ENCODE peak calls at places on chromosomes 5 and 9, in ten cellular contexts. One of them, this sample, is unnamed.

GRCh38 chr9:120740135-120740534 is 25.9 kb upstream of the MEGF9 start:
- DNase-seq in Right ventricle myocardium superior: no peak
- DNase-seq in mammary epithelial cell: no peak
- DNase-seq in pancreas: no peak
- DNase-seq in NCI-H460: no peak
- DNase-seq in Ammon's horn: no peak
- DNase-seq in NCI-H82: no peak
- DNase-seq in esophagus squamous epithelium: no peak
- DNase-seq in M059J: no peak
- DNase-seq in NCI-H1092: no peak
- DNase-seq in this sample: peak; percentile 18

GRCh38 chr5:124706729-124707361 is 39.6 kb downstream of the ZNF608 start:
- DNase-seq in NCI-H460: no peak
- DNase-seq in M059J: no peak
- DNase-seq in esophagus squamous epithelium: no peak
- DNase-seq in Right ventricle myocardium superior: peak; percentile 47
- DNase-seq in mammary epithelial cell: no peak
- DNase-seq in pancreas: peak; percentile 81
- DNase-seq in Ammon's horn: no peak
- DNase-seq in NCI-H1092: peak; percentile 39
- DNase-seq in NCI-H82: peak; percentile 82
- DNase-seq in this sample: peak; percentile 53

GRCh38 chr5:17004441-17005086 is 68.5 kb upstream of the MYO10 start:
- DNase-seq in esophagus squamous epithelium: no peak
- DNase-seq in NCI-H460: no peak
- DNase-seq in Right ventricle myocardium superior: no peak
- DNase-seq in mammary epithelial cell: no peak
- DNase-seq in NCI-H82: no peak
- DNase-seq in NCI-H1092: no peak
- DNase-seq in M059J: no peak
- DNase-seq in pancreas: no peak
- DNase-seq in Ammon's horn: no peak
- DNase-seq in this sample: peak; percentile 20

GRCh38 chr5:136031713-136032112 is 2.9 kb downstream of the TGFBI start:
- DNase-seq in Ammon's horn: no peak
- DNase-seq in pancreas: no peak
- DNase-seq in M059J: peak; percentile 29
- DNase-seq in NCI-H82: no peak
- DNase-seq in NCI-H1092: no peak
- DNase-seq in esophagus squamous epithelium: no peak
- DNase-seq in mammary epithelial cell: no peak
- DNase-seq in Right ventricle myocardium superior: no peak
- DNase-seq in NCI-H460: no peak
- DNase-seq in this sample: peak; percentile 63

GRCh38 chr5:126656397-126657007 is 55.8 kb downstream of the PHAX start:
- DNase-seq in esophagus squamous epithelium: no peak
- DNase-seq in Right ventricle myocardium superior: no peak
- DNase-seq in Ammon's horn: peak; percentile 76
- DNase-seq in NCI-H1092: no peak
- DNase-seq in pancreas: no peak
- DNase-seq in NCI-H82: peak; percentile 47
- DNase-seq in M059J: peak; percentile 45
- DNase-seq in mammary epithelial cell: no peak
- DNase-seq in NCI-H460: peak; percentile 44
- DNase-seq in this sample: peak; percentile 14

GRCh38 chr9:126613656-126614055 is at the start of gene LMX1B:
- DNase-seq in NCI-H1092: no peak
- DNase-seq in Ammon's horn: no peak
- DNase-seq in mammary epithelial cell: peak; percentile 72
- DNase-seq in M059J: no peak
- DNase-seq in Right ventricle myocardium superior: peak; percentile 79
- DNase-seq in NCI-H82: peak; percentile 30
- DNase-seq in pancreas: no peak
- DNase-seq in NCI-H460: peak; percentile 57
- DNase-seq in esophagus squamous epithelium: no peak
- DNase-seq in this sample: peak; percentile 10

GRCh38 chr5:105952875-105953274 is 1717.9 kb downstream of the EFNA5 start:
- DNase-seq in NCI-H460: no peak
- DNase-seq in esophagus squamous epithelium: no peak
- DNase-seq in mammary epithelial cell: no peak
- DNase-seq in Right ventricle myocardium superior: no peak
- DNase-seq in pancreas: no peak
- DNase-seq in NCI-H82: peak; percentile 32
- DNase-seq in M059J: no peak
- DNase-seq in Ammon's horn: peak; percentile 5
- DNase-seq in NCI-H1092: peak; percentile 91
- DNase-seq in this sample: no peak

GRCh38 chr9:100352201-100352726 is 478 bp downstream of the TEX10 start:
- DNase-seq in Right ventricle myocardium superior: peak; percentile 50
- DNase-seq in NCI-H460: peak; percentile 8
- DNase-seq in NCI-H1092: no peak
- DNase-seq in pancreas: peak; percentile 3
- DNase-seq in esophagus squamous epithelium: no peak
- DNase-seq in NCI-H82: peak; percentile 39
- DNase-seq in mammary epithelial cell: peak; percentile 41
- DNase-seq in Ammon's horn: peak; percentile 18
- DNase-seq in M059J: peak; percentile 42
- DNase-seq in this sample: peak; percentile 6

GRCh38 chr5:100852988-100853449 is 50.1 kb downstream of the ST8SIA4 start:
- DNase-seq in Right ventricle myocardium superior: no peak
- DNase-seq in M059J: no peak
- DNase-seq in Ammon's horn: no peak
- DNase-seq in NCI-H460: no peak
- DNase-seq in NCI-H82: no peak
- DNase-seq in esophagus squamous epithelium: no peak
- DNase-seq in NCI-H1092: no peak
- DNase-seq in mammary epithelial cell: no peak
- DNase-seq in pancreas: no peak
- DNase-seq in this sample: no peak

GRCh38 chr5:41083306-41083705 is 12.2 kb upstream of the MROH2B start:
- DNase-seq in Ammon's horn: no peak
- DNase-seq in NCI-H460: no peak
- DNase-seq in Right ventricle myocardium superior: no peak
- DNase-seq in esophagus squamous epithelium: no peak
- DNase-seq in M059J: peak; percentile 72
- DNase-seq in NCI-H82: no peak
- DNase-seq in NCI-H1092: no peak
- DNase-seq in pancreas: no peak
- DNase-seq in mammary epithelial cell: no peak
- DNase-seq in this sample: no peak

GRCh38 chr9:127776919-127777280 is 1.6 kb downstream of the SH2D3C start:
- DNase-seq in Ammon's horn: no peak
- DNase-seq in M059J: no peak
- DNase-seq in NCI-H1092: no peak
- DNase-seq in NCI-H460: no peak
- DNase-seq in pancreas: no peak
- DNase-seq in Right ventricle myocardium superior: no peak
- DNase-seq in NCI-H82: no peak
- DNase-seq in esophagus squamous epithelium: no peak
- DNase-seq in mammary epithelial cell: no peak
- DNase-seq in this sample: no peak

GRCh38 chr9:124511891-124512805 is 4.9 kb upstream of the NR5A1 start:
- DNase-seq in NCI-H1092: no peak
- DNase-seq in pancreas: no peak
- DNase-seq in Ammon's horn: no peak
- DNase-seq in mammary epithelial cell: no peak
- DNase-seq in M059J: no peak
- DNase-seq in NCI-H82: no peak
- DNase-seq in NCI-H460: no peak
- DNase-seq in esophagus squamous epithelium: no peak
- DNase-seq in Right ventricle myocardium superior: no peak
- DNase-seq in this sample: no peak

GRCh38 chr9:113274474-113275146 is 762 bp downstream of the CDC26 start:
- DNase-seq in NCI-H82: peak; percentile 88
- DNase-seq in mammary epithelial cell: peak; percentile 43
- DNase-seq in NCI-H1092: peak; percentile 39
- DNase-seq in NCI-H460: peak; percentile 69
- DNase-seq in esophagus squamous epithelium: no peak
- DNase-seq in M059J: peak; percentile 66
- DNase-seq in Right ventricle myocardium superior: no peak
- DNase-seq in pancreas: no peak
- DNase-seq in Ammon's horn: peak; percentile 47
- DNase-seq in this sample: peak; percentile 33

GRCh38 chr5:114314061-114314460 is 47.8 kb upstream of the KCNN2 start:
- DNase-seq in esophagus squamous epithelium: no peak
- DNase-seq in NCI-H82: no peak
- DNase-seq in NCI-H460: no peak
- DNase-seq in pancreas: no peak
- DNase-seq in M059J: no peak
- DNase-seq in Ammon's horn: no peak
- DNase-seq in NCI-H1092: no peak
- DNase-seq in mammary epithelial cell: no peak
- DNase-seq in Right ventricle myocardium superior: no peak
- DNase-seq in this sample: no peak

GRCh38 chr9:92043002-92043401 is 72.2 kb downstream of the SPTLC1 start:
- DNase-seq in pancreas: no peak
- DNase-seq in NCI-H460: no peak
- DNase-seq in NCI-H1092: no peak
- DNase-seq in Ammon's horn: no peak
- DNase-seq in esophagus squamous epithelium: no peak
- DNase-seq in NCI-H82: no peak
- DNase-seq in mammary epithelial cell: no peak
- DNase-seq in M059J: no peak
- DNase-seq in Right ventricle myocardium superior: no peak
- DNase-seq in this sample: no peak

GRCh38 chr9:34490760-34491159 is 32.0 kb downstream of the ENHO start:
- DNase-seq in NCI-H460: no peak
- DNase-seq in esophagus squamous epithelium: no peak
- DNase-seq in pancreas: no peak
- DNase-seq in NCI-H82: no peak
- DNase-seq in mammary epithelial cell: no peak
- DNase-seq in M059J: no peak
- DNase-seq in Ammon's horn: no peak
- DNase-seq in NCI-H1092: no peak
- DNase-seq in Right ventricle myocardium superior: no peak
- DNase-seq in this sample: no peak

GRCh38 chr9:94696545-94696944 is 30.0 kb upstream of the AOPEP start:
- DNase-seq in M059J: no peak
- DNase-seq in NCI-H82: no peak
- DNase-seq in mammary epithelial cell: no peak
- DNase-seq in Ammon's horn: no peak
- DNase-seq in Right ventricle myocardium superior: no peak
- DNase-seq in pancreas: no peak
- DNase-seq in NCI-H1092: no peak
- DNase-seq in esophagus squamous epithelium: no peak
- DNase-seq in NCI-H460: no peak
- DNase-seq in this sample: no peak

GRCh38 chr5:111942214-111942613 is 185.2 kb upstream of the NREP start:
- DNase-seq in Ammon's horn: no peak
- DNase-seq in esophagus squamous epithelium: no peak
- DNase-seq in pancreas: no peak
- DNase-seq in NCI-H82: no peak
- DNase-seq in M059J: no peak
- DNase-seq in mammary epithelial cell: no peak
- DNase-seq in NCI-H1092: no peak
- DNase-seq in NCI-H460: no peak
- DNase-seq in Right ventricle myocardium superior: no peak
- DNase-seq in this sample: no peak

This sample was measured in astrocyte.